ENCODE peak calls at places on chromosomes 2 and 18, in five cellular contexts. One of them, this sample, is unnamed.

GRCh38 chr18:24076950-24077349 is 61.9 kb upstream of the CABYR start:
- DNase-seq in caudate nucleus: no peak
- DNase-seq in stimulated activated CD4-positive, alpha-beta T cell treated with anti-CD3 and anti-CD28 coated beads, Interleukin-12 subunit alpha, Interleukin-12 subunit beta, amount 100 ng/mL, for 24 hours: no peak
- DNase-seq in activated CD4-positive, alpha-beta T cell treated with anti-CD3 and anti-CD28 coated beads, Interleukin-2, amount 10 ng/mL, durations not matched to agents 7 days and 5 days: no peak
- DNase-seq in fibroblast of mammary gland: no peak
- DNase-seq in this sample: no peak

GRCh38 chr2:160751021-160751420 is 257.4 kb upstream of the RBMS1 start:
- DNase-seq in caudate nucleus: no peak
- DNase-seq in stimulated activated CD4-positive, alpha-beta T cell treated with anti-CD3 and anti-CD28 coated beads, Interleukin-12 subunit alpha, Interleukin-12 subunit beta, amount 100 ng/mL, for 24 hours: no peak
- DNase-seq in activated CD4-positive, alpha-beta T cell treated with anti-CD3 and anti-CD28 coated beads, Interleukin-2, amount 10 ng/mL, durations not matched to agents 7 days and 5 days: no peak
- DNase-seq in fibroblast of mammary gland: peak; percentile 89
- DNase-seq in this sample: no peak

GRCh38 chr2:102841107-102841840 is 79.4 kb downstream of the TMEM182 start:
- DNase-seq in caudate nucleus: peak; percentile 58
- DNase-seq in stimulated activated CD4-positive, alpha-beta T cell treated with anti-CD3 and anti-CD28 coated beads, Interleukin-12 subunit alpha, Interleukin-12 subunit beta, amount 100 ng/mL, for 24 hours: no peak
- DNase-seq in activated CD4-positive, alpha-beta T cell treated with anti-CD3 and anti-CD28 coated beads, Interleukin-2, amount 10 ng/mL, durations not matched to agents 7 days and 5 days: peak; percentile 51
- DNase-seq in fibroblast of mammary gland: peak; percentile 51
- DNase-seq in this sample: peak; percentile 8

GRCh38 chr2:222753251-222753824 is 81.9 kb downstream of the MOGAT1 start:
- DNase-seq in caudate nucleus: no peak
- DNase-seq in stimulated activated CD4-positive, alpha-beta T cell treated with anti-CD3 and anti-CD28 coated beads, Interleukin-12 subunit alpha, Interleukin-12 subunit beta, amount 100 ng/mL, for 24 hours: no peak
- DNase-seq in activated CD4-positive, alpha-beta T cell treated with anti-CD3 and anti-CD28 coated beads, Interleukin-2, amount 10 ng/mL, durations not matched to agents 7 days and 5 days: no peak
- DNase-seq in fibroblast of mammary gland: peak; percentile 74
- DNase-seq in this sample: no peak

GRCh38 chr2:216205486-216205885 is 96.3 kb downstream of the XRCC5 start:
- DNase-seq in caudate nucleus: no peak
- DNase-seq in stimulated activated CD4-positive, alpha-beta T cell treated with anti-CD3 and anti-CD28 coated beads, Interleukin-12 subunit alpha, Interleukin-12 subunit beta, amount 100 ng/mL, for 24 hours: no peak
- DNase-seq in activated CD4-positive, alpha-beta T cell treated with anti-CD3 and anti-CD28 coated beads, Interleukin-2, amount 10 ng/mL, durations not matched to agents 7 days and 5 days: peak; percentile 1
- DNase-seq in fibroblast of mammary gland: no peak
- DNase-seq in this sample: no peak

GRCh38 chr2:3659447-3660432 is 1.7 kb downstream of the ALLC start:
- DNase-seq in caudate nucleus: no peak
- DNase-seq in stimulated activated CD4-positive, alpha-beta T cell treated with anti-CD3 and anti-CD28 coated beads, Interleukin-12 subunit alpha, Interleukin-12 subunit beta, amount 100 ng/mL, for 24 hours: no peak
- DNase-seq in activated CD4-positive, alpha-beta T cell treated with anti-CD3 and anti-CD28 coated beads, Interleukin-2, amount 10 ng/mL, durations not matched to agents 7 days and 5 days: no peak
- DNase-seq in fibroblast of mammary gland: no peak
- DNase-seq in this sample: peak; percentile 69

GRCh38 chr18:50240083-50240563 is 26.2 kb downstream of the CFAP53 start:
- DNase-seq in caudate nucleus: no peak
- DNase-seq in stimulated activated CD4-positive, alpha-beta T cell treated with anti-CD3 and anti-CD28 coated beads, Interleukin-12 subunit alpha, Interleukin-12 subunit beta, amount 100 ng/mL, for 24 hours: no peak
- DNase-seq in activated CD4-positive, alpha-beta T cell treated with anti-CD3 and anti-CD28 coated beads, Interleukin-2, amount 10 ng/mL, durations not matched to agents 7 days and 5 days: no peak
- DNase-seq in fibroblast of mammary gland: peak; percentile 28
- DNase-seq in this sample: no peak

GRCh38 chr2:100731535-100731981 is 88.4 kb upstream of the NPAS2 start:
- DNase-seq in caudate nucleus: no peak
- DNase-seq in stimulated activated CD4-positive, alpha-beta T cell treated with anti-CD3 and anti-CD28 coated beads, Interleukin-12 subunit alpha, Interleukin-12 subunit beta, amount 100 ng/mL, for 24 hours: no peak
- DNase-seq in activated CD4-positive, alpha-beta T cell treated with anti-CD3 and anti-CD28 coated beads, Interleukin-2, amount 10 ng/mL, durations not matched to agents 7 days and 5 days: no peak
- DNase-seq in fibroblast of mammary gland: peak; percentile 90
- DNase-seq in this sample: no peak

GRCh38 chr2:74597456-74597855 is 42.9 kb downstream of the DOK1 start:
- DNase-seq in caudate nucleus: no peak
- DNase-seq in stimulated activated CD4-positive, alpha-beta T cell treated with anti-CD3 and anti-CD28 coated beads, Interleukin-12 subunit alpha, Interleukin-12 subunit beta, amount 100 ng/mL, for 24 hours: no peak
- DNase-seq in activated CD4-positive, alpha-beta T cell treated with anti-CD3 and anti-CD28 coated beads, Interleukin-2, amount 10 ng/mL, durations not matched to agents 7 days and 5 days: no peak
- DNase-seq in fibroblast of mammary gland: peak; percentile 36
- DNase-seq in this sample: no peak

GRCh38 chr2:134772493-134773169 is 53.8 kb upstream of the TMEM163 start:
- DNase-seq in caudate nucleus: no peak
- DNase-seq in stimulated activated CD4-positive, alpha-beta T cell treated with anti-CD3 and anti-CD28 coated beads, Interleukin-12 subunit alpha, Interleukin-12 subunit beta, amount 100 ng/mL, for 24 hours: no peak
- DNase-seq in activated CD4-positive, alpha-beta T cell treated with anti-CD3 and anti-CD28 coated beads, Interleukin-2, amount 10 ng/mL, durations not matched to agents 7 days and 5 days: no peak
- DNase-seq in fibroblast of mammary gland: no peak
- DNase-seq in this sample: no peak

GRCh38 chr2:102051659-102052366 is 60.1 kb downstream of the IL1R2 start:
- DNase-seq in caudate nucleus: no peak
- DNase-seq in stimulated activated CD4-positive, alpha-beta T cell treated with anti-CD3 and anti-CD28 coated beads, Interleukin-12 subunit alpha, Interleukin-12 subunit beta, amount 100 ng/mL, for 24 hours: no peak
- DNase-seq in activated CD4-positive, alpha-beta T cell treated with anti-CD3 and anti-CD28 coated beads, Interleukin-2, amount 10 ng/mL, durations not matched to agents 7 days and 5 days: no peak
- DNase-seq in fibroblast of mammary gland: peak; percentile 87
- DNase-seq in this sample: no peak

GRCh38 chr2:96955694-96956610 is 30.4 kb downstream of the FAM178B start:
- DNase-seq in caudate nucleus: no peak
- DNase-seq in stimulated activated CD4-positive, alpha-beta T cell treated with anti-CD3 and anti-CD28 coated beads, Interleukin-12 subunit alpha, Interleukin-12 subunit beta, amount 100 ng/mL, for 24 hours: no peak
- DNase-seq in activated CD4-positive, alpha-beta T cell treated with anti-CD3 and anti-CD28 coated beads, Interleukin-2, amount 10 ng/mL, durations not matched to agents 7 days and 5 days: no peak
- DNase-seq in fibroblast of mammary gland: no peak
- DNase-seq in this sample: no peak

GRCh38 chr2:148721520-148721931 is 77.0 kb downstream of the EPC2 start:
- DNase-seq in caudate nucleus: no peak
- DNase-seq in stimulated activated CD4-positive, alpha-beta T cell treated with anti-CD3 and anti-CD28 coated beads, Interleukin-12 subunit alpha, Interleukin-12 subunit beta, amount 100 ng/mL, for 24 hours: no peak
- DNase-seq in activated CD4-positive, alpha-beta T cell treated with anti-CD3 and anti-CD28 coated beads, Interleukin-2, amount 10 ng/mL, durations not matched to agents 7 days and 5 days: no peak
- DNase-seq in fibroblast of mammary gland: peak; percentile 34
- DNase-seq in this sample: no peak

GRCh38 chr18:78867131-78867530 is 112.5 kb upstream of the SALL3 start:
- DNase-seq in caudate nucleus: no peak
- DNase-seq in stimulated activated CD4-positive, alpha-beta T cell treated with anti-CD3 and anti-CD28 coated beads, Interleukin-12 subunit alpha, Interleukin-12 subunit beta, amount 100 ng/mL, for 24 hours: no peak
- DNase-seq in activated CD4-positive, alpha-beta T cell treated with anti-CD3 and anti-CD28 coated beads, Interleukin-2, amount 10 ng/mL, durations not matched to agents 7 days and 5 days: no peak
- DNase-seq in fibroblast of mammary gland: no peak
- DNase-seq in this sample: no peak

GRCh38 chr2:191217580-191217979 is 27.6 kb upstream of the MYO1B start:
- DNase-seq in caudate nucleus: no peak
- DNase-seq in stimulated activated CD4-positive, alpha-beta T cell treated with anti-CD3 and anti-CD28 coated beads, Interleukin-12 subunit alpha, Interleukin-12 subunit beta, amount 100 ng/mL, for 24 hours: no peak
- DNase-seq in activated CD4-positive, alpha-beta T cell treated with anti-CD3 and anti-CD28 coated beads, Interleukin-2, amount 10 ng/mL, durations not matched to agents 7 days and 5 days: no peak
- DNase-seq in fibroblast of mammary gland: peak; percentile 73
- DNase-seq in this sample: no peak

GRCh38 chr18:56973487-56973886 is 173.4 kb upstream of the BOD1L2 start:
- DNase-seq in caudate nucleus: no peak
- DNase-seq in stimulated activated CD4-positive, alpha-beta T cell treated with anti-CD3 and anti-CD28 coated beads, Interleukin-12 subunit alpha, Interleukin-12 subunit beta, amount 100 ng/mL, for 24 hours: no peak
- DNase-seq in activated CD4-positive, alpha-beta T cell treated with anti-CD3 and anti-CD28 coated beads, Interleukin-2, amount 10 ng/mL, durations not matched to agents 7 days and 5 days: no peak
- DNase-seq in fibroblast of mammary gland: peak; percentile 46
- DNase-seq in this sample: no peak

GRCh38 chr2:121505005-121505404 is 25.7 kb upstream of the RNU4ATAC start:
- DNase-seq in caudate nucleus: no peak
- DNase-seq in stimulated activated CD4-positive, alpha-beta T cell treated with anti-CD3 and anti-CD28 coated beads, Interleukin-12 subunit alpha, Interleukin-12 subunit beta, amount 100 ng/mL, for 24 hours: no peak
- DNase-seq in activated CD4-positive, alpha-beta T cell treated with anti-CD3 and anti-CD28 coated beads, Interleukin-2, amount 10 ng/mL, durations not matched to agents 7 days and 5 days: no peak
- DNase-seq in fibroblast of mammary gland: peak; percentile 86
- DNase-seq in this sample: no peak

GRCh38 chr18:76359909-76360308 is 135.1 kb downstream of the ZNF516 start:
- DNase-seq in caudate nucleus: no peak
- DNase-seq in stimulated activated CD4-positive, alpha-beta T cell treated with anti-CD3 and anti-CD28 coated beads, Interleukin-12 subunit alpha, Interleukin-12 subunit beta, amount 100 ng/mL, for 24 hours: no peak
- DNase-seq in activated CD4-positive, alpha-beta T cell treated with anti-CD3 and anti-CD28 coated beads, Interleukin-2, amount 10 ng/mL, durations not matched to agents 7 days and 5 days: no peak
- DNase-seq in fibroblast of mammary gland: no peak
- DNase-seq in this sample: no peak

GRCh38 chr2:225867071-225867470 is 467.6 kb downstream of the NYAP2 start:
- DNase-seq in caudate nucleus: no peak
- DNase-seq in stimulated activated CD4-positive, alpha-beta T cell treated with anti-CD3 and anti-CD28 coated beads, Interleukin-12 subunit alpha, Interleukin-12 subunit beta, amount 100 ng/mL, for 24 hours: no peak
- DNase-seq in activated CD4-positive, alpha-beta T cell treated with anti-CD3 and anti-CD28 coated beads, Interleukin-2, amount 10 ng/mL, durations not matched to agents 7 days and 5 days: no peak
- DNase-seq in fibroblast of mammary gland: no peak
- DNase-seq in this sample: no peak

GRCh38 chr2:210752532-210752931 is 196.1 kb downstream of the CPS1 start:
- DNase-seq in caudate nucleus: no peak
- DNase-seq in stimulated activated CD4-positive, alpha-beta T cell treated with anti-CD3 and anti-CD28 coated beads, Interleukin-12 subunit alpha, Interleukin-12 subunit beta, amount 100 ng/mL, for 24 hours: no peak
- DNase-seq in activated CD4-positive, alpha-beta T cell treated with anti-CD3 and anti-CD28 coated beads, Interleukin-2, amount 10 ng/mL, durations not matched to agents 7 days and 5 days: no peak
- DNase-seq in fibroblast of mammary gland: no peak
- DNase-seq in this sample: no peak

GRCh38 chr2:212646698-212647097 is 108.1 kb upstream of the ERBB4 start:
- DNase-seq in caudate nucleus: no peak
- DNase-seq in stimulated activated CD4-positive, alpha-beta T cell treated with anti-CD3 and anti-CD28 coated beads, Interleukin-12 subunit alpha, Interleukin-12 subunit beta, amount 100 ng/mL, for 24 hours: no peak
- DNase-seq in activated CD4-positive, alpha-beta T cell treated with anti-CD3 and anti-CD28 coated beads, Interleukin-2, amount 10 ng/mL, durations not matched to agents 7 days and 5 days: no peak
- DNase-seq in fibroblast of mammary gland: peak; percentile 87
- DNase-seq in this sample: no peak

GRCh38 chr2:167550448-167550847 is 662.2 kb downstream of the XIRP2 start:
- DNase-seq in caudate nucleus: no peak
- DNase-seq in stimulated activated CD4-positive, alpha-beta T cell treated with anti-CD3 and anti-CD28 coated beads, Interleukin-12 subunit alpha, Interleukin-12 subunit beta, amount 100 ng/mL, for 24 hours: no peak
- DNase-seq in activated CD4-positive, alpha-beta T cell treated with anti-CD3 and anti-CD28 coated beads, Interleukin-2, amount 10 ng/mL, durations not matched to agents 7 days and 5 days: no peak
- DNase-seq in fibroblast of mammary gland: peak; percentile 38
- DNase-seq in this sample: no peak

GRCh38 chr2:135974036-135974435 is 11.4 kb downstream of the DARS1 start:
- DNase-seq in caudate nucleus: no peak
- DNase-seq in stimulated activated CD4-positive, alpha-beta T cell treated with anti-CD3 and anti-CD28 coated beads, Interleukin-12 subunit alpha, Interleukin-12 subunit beta, amount 100 ng/mL, for 24 hours: no peak
- DNase-seq in activated CD4-positive, alpha-beta T cell treated with anti-CD3 and anti-CD28 coated beads, Interleukin-2, amount 10 ng/mL, durations not matched to agents 7 days and 5 days: no peak
- DNase-seq in fibroblast of mammary gland: no peak
- DNase-seq in this sample: no peak

GRCh38 chr2:26255735-26256384 is 11.1 kb downstream of the HADHB start:
- DNase-seq in caudate nucleus: no peak
- DNase-seq in stimulated activated CD4-positive, alpha-beta T cell treated with anti-CD3 and anti-CD28 coated beads, Interleukin-12 subunit alpha, Interleukin-12 subunit beta, amount 100 ng/mL, for 24 hours: no peak
- DNase-seq in activated CD4-positive, alpha-beta T cell treated with anti-CD3 and anti-CD28 coated beads, Interleukin-2, amount 10 ng/mL, durations not matched to agents 7 days and 5 days: no peak
- DNase-seq in fibroblast of mammary gland: no peak
- DNase-seq in this sample: no peak

GRCh38 chr2:88765154-88765948 is 73.9 kb downstream of the RPIA start:
- DNase-seq in caudate nucleus: no peak
- DNase-seq in stimulated activated CD4-positive, alpha-beta T cell treated with anti-CD3 and anti-CD28 coated beads, Interleukin-12 subunit alpha, Interleukin-12 subunit beta, amount 100 ng/mL, for 24 hours: peak; percentile 26
- DNase-seq in activated CD4-positive, alpha-beta T cell treated with anti-CD3 and anti-CD28 coated beads, Interleukin-2, amount 10 ng/mL, durations not matched to agents 7 days and 5 days: peak; percentile 59
- DNase-seq in fibroblast of mammary gland: peak; percentile 22
- DNase-seq in this sample: no peak

GRCh38 chr2:880201-880970 is 70.3 kb upstream of the SNTG2 start:
- DNase-seq in caudate nucleus: no peak
- DNase-seq in stimulated activated CD4-positive, alpha-beta T cell treated with anti-CD3 and anti-CD28 coated beads, Interleukin-12 subunit alpha, Interleukin-12 subunit beta, amount 100 ng/mL, for 24 hours: no peak
- DNase-seq in activated CD4-positive, alpha-beta T cell treated with anti-CD3 and anti-CD28 coated beads, Interleukin-2, amount 10 ng/mL, durations not matched to agents 7 days and 5 days: no peak
- DNase-seq in fibroblast of mammary gland: no peak
- DNase-seq in this sample: no peak

GRCh38 chr2:72996152-72996502 is 75.4 kb downstream of the SFXN5 start:
- DNase-seq in caudate nucleus: no peak
- DNase-seq in stimulated activated CD4-positive, alpha-beta T cell treated with anti-CD3 and anti-CD28 coated beads, Interleukin-12 subunit alpha, Interleukin-12 subunit beta, amount 100 ng/mL, for 24 hours: no peak
- DNase-seq in activated CD4-positive, alpha-beta T cell treated with anti-CD3 and anti-CD28 coated beads, Interleukin-2, amount 10 ng/mL, durations not matched to agents 7 days and 5 days: no peak
- DNase-seq in fibroblast of mammary gland: no peak
- DNase-seq in this sample: no peak

GRCh38 chr2:240922982-240923537 is 16.9 kb downstream of the CROCC2 start:
- DNase-seq in caudate nucleus: no peak
- DNase-seq in stimulated activated CD4-positive, alpha-beta T cell treated with anti-CD3 and anti-CD28 coated beads, Interleukin-12 subunit alpha, Interleukin-12 subunit beta, amount 100 ng/mL, for 24 hours: no peak
- DNase-seq in activated CD4-positive, alpha-beta T cell treated with anti-CD3 and anti-CD28 coated beads, Interleukin-2, amount 10 ng/mL, durations not matched to agents 7 days and 5 days: no peak
- DNase-seq in fibroblast of mammary gland: no peak
- DNase-seq in this sample: no peak

GRCh38 chr2:188931361-188931760 is 42.8 kb upstream of the COL3A1 start:
- DNase-seq in caudate nucleus: no peak
- DNase-seq in stimulated activated CD4-positive, alpha-beta T cell treated with anti-CD3 and anti-CD28 coated beads, Interleukin-12 subunit alpha, Interleukin-12 subunit beta, amount 100 ng/mL, for 24 hours: no peak
- DNase-seq in activated CD4-positive, alpha-beta T cell treated with anti-CD3 and anti-CD28 coated beads, Interleukin-2, amount 10 ng/mL, durations not matched to agents 7 days and 5 days: no peak
- DNase-seq in fibroblast of mammary gland: peak; percentile 75
- DNase-seq in this sample: no peak

GRCh38 chr2:98355881-98356280 is 9.6 kb downstream of the CNGA3 start:
- DNase-seq in caudate nucleus: no peak
- DNase-seq in stimulated activated CD4-positive, alpha-beta T cell treated with anti-CD3 and anti-CD28 coated beads, Interleukin-12 subunit alpha, Interleukin-12 subunit beta, amount 100 ng/mL, for 24 hours: no peak
- DNase-seq in activated CD4-positive, alpha-beta T cell treated with anti-CD3 and anti-CD28 coated beads, Interleukin-2, amount 10 ng/mL, durations not matched to agents 7 days and 5 days: no peak
- DNase-seq in fibroblast of mammary gland: no peak
- DNase-seq in this sample: no peak

GRCh38 chr2:168642873-168643272 is 159.6 kb upstream of the NOSTRIN start:
- DNase-seq in caudate nucleus: no peak
- DNase-seq in stimulated activated CD4-positive, alpha-beta T cell treated with anti-CD3 and anti-CD28 coated beads, Interleukin-12 subunit alpha, Interleukin-12 subunit beta, amount 100 ng/mL, for 24 hours: no peak
- DNase-seq in activated CD4-positive, alpha-beta T cell treated with anti-CD3 and anti-CD28 coated beads, Interleukin-2, amount 10 ng/mL, durations not matched to agents 7 days and 5 days: no peak
- DNase-seq in fibroblast of mammary gland: no peak
- DNase-seq in this sample: no peak

GRCh38 chr2:176768185-176768584 is 444.4 kb upstream of the HNRNPA3 start:
- DNase-seq in caudate nucleus: no peak
- DNase-seq in stimulated activated CD4-positive, alpha-beta T cell treated with anti-CD3 and anti-CD28 coated beads, Interleukin-12 subunit alpha, Interleukin-12 subunit beta, amount 100 ng/mL, for 24 hours: no peak
- DNase-seq in activated CD4-positive, alpha-beta T cell treated with anti-CD3 and anti-CD28 coated beads, Interleukin-2, amount 10 ng/mL, durations not matched to agents 7 days and 5 days: no peak
- DNase-seq in fibroblast of mammary gland: no peak
- DNase-seq in this sample: no peak

GRCh38 chr18:48412339-48412929 is 3.3 kb upstream of the ZBTB7C start:
- DNase-seq in caudate nucleus: no peak
- DNase-seq in stimulated activated CD4-positive, alpha-beta T cell treated with anti-CD3 and anti-CD28 coated beads, Interleukin-12 subunit alpha, Interleukin-12 subunit beta, amount 100 ng/mL, for 24 hours: no peak
- DNase-seq in activated CD4-positive, alpha-beta T cell treated with anti-CD3 and anti-CD28 coated beads, Interleukin-2, amount 10 ng/mL, durations not matched to agents 7 days and 5 days: peak; percentile 46
- DNase-seq in fibroblast of mammary gland: no peak
- DNase-seq in this sample: peak; percentile 11

This sample was measured in CMK.